ENCODE peak calls at places on chromosome 7, in nine cellular contexts. P, O, G, A, X, J, D, Y and L are unnamed samples.

GRCh38 chr7:25752967-25753791 is 398.8 kb upstream of the NFE2L3 start:
- DNase-seq in Y (no peak), G (no peak), A (no peak), D (no peak), J (no peak), P (no peak), X (no peak), O (peak), L (no peak)

GRCh38 chr7:126993626-126994213 is 259.0 kb downstream of the GRM8 start:
- DNase-seq in J (no peak), O (no peak), P (no peak), Y (no peak), D (no peak), A (no peak), G (no peak), X (no peak), L (no peak)

GRCh38 chr7:95871896-95872295 is 99.5 kb downstream of the DYNC1I1 start:
- DNase-seq in D (no peak), O (no peak), A (no peak), Y (no peak), J (no peak), G (no peak), P (no peak), X (no peak), L (no peak)

GRCh38 chr7:158536871-158537865 is 50.5 kb downstream of the PTPRN2 start:
- DNase-seq in P (no peak), G (no peak), D (no peak), A (no peak), Y (no peak), X (no peak), J (no peak), O (no peak), L (no peak)

GRCh38 chr7:47931788-47932425 is 16.4 kb downstream of the PKD1L1 start:
- DNase-seq in A (no peak), P (no peak), G (no peak), O (peak), D (no peak), J (no peak), X (no peak), Y (no peak), L (no peak)

GRCh38 chr7:40133561-40134427 is 628 bp downstream of the MPLKIP start:
- DNase-seq in Y (no peak), D (no peak), J (no peak), G (no peak), O (peak), A (no peak), X (no peak), P (no peak), L (no peak)

GRCh38 chr7:138843632-138844580 is 45.9 kb upstream of the ATP6V0A4 start:
- DNase-seq in G (no peak), A (no peak), O (no peak), X (no peak), D (no peak), Y (no peak), P (no peak), J (no peak), L (no peak)

GRCh38 chr7:46557295-46557711 is 636.2 kb upstream of the IGFBP3 start:
- DNase-seq in X (no peak), A (no peak), P (no peak), O (peak), J (no peak), G (no peak), D (no peak), Y (no peak), L (no peak)

GRCh38 chr7:142104550-142105527 is 6.7 kb upstream of the MGAM2 start:
- DNase-seq in D (peak), A (no peak), J (no peak), G (no peak), X (no peak), Y (no peak), P (peak), O (no peak), L (no peak)

GRCh38 chr7:130277763-130278643 is 11.3 kb downstream of the CPA2 start:
- DNase-seq in J (no peak), P (peak), G (peak), X (no peak), A (peak), Y (peak), O (peak), D (peak), L (no peak)

GRCh38 chr7:22688034-22688433 is 39.0 kb upstream of the IL6 start:
- DNase-seq in D (no peak), G (no peak), J (no peak), A (no peak), Y (no peak), O (no peak), P (no peak), X (no peak), L (no peak)

GRCh38 chr7:36019538-36019937 is 133.5 kb upstream of the EEPD1 start:
- DNase-seq in D (no peak), J (no peak), G (no peak), Y (no peak), X (no peak), A (no peak), P (no peak), O (no peak), L (no peak)

GRCh38 chr7:80070391-80070790 is 64.2 kb upstream of the GNAI1 start:
- DNase-seq in X (no peak), A (no peak), O (no peak), Y (no peak), D (no peak), J (no peak), P (peak), G (no peak), L (no peak)

GRCh38 chr7:105473163-105473562 is 48.9 kb downstream of the PUS7 start:
- DNase-seq in X (no peak), P (no peak), A (peak), Y (no peak), J (no peak), O (peak), D (no peak), G (peak), L (peak)

GRCh38 chr7:99928994-99929729 is at the start of gene GJC3:
- DNase-seq in O (peak), Y (peak), X (no peak), A (peak), P (peak), G (peak), J (no peak), D (peak), L (no peak)

GRCh38 chr7:102122026-102122425 is 164.6 kb upstream of the SH2B2 start:
- DNase-seq in G (no peak), A (peak), P (no peak), D (no peak), O (no peak), J (no peak), X (no peak), Y (no peak), L (no peak)

GRCh38 chr7:44379366-44380178 is 54.2 kb upstream of the CAMK2B start:
- DNase-seq in J (no peak), P (no peak), G (no peak), X (no peak), Y (no peak), D (no peak), A (no peak), O (no peak), L (no peak)

GRCh38 chr7:20519641-20520040 is 95.8 kb upstream of the ABCB5 start:
- DNase-seq in O (no peak), D (no peak), G (no peak), J (no peak), Y (no peak), X (no peak), A (no peak), P (no peak), L (no peak)

GRCh38 chr7:41745451-41745850 is 42.6 kb upstream of the INHBA start:
- DNase-seq in X (no peak), P (no peak), A (no peak), Y (no peak), D (no peak), G (no peak), J (no peak), O (no peak), L (no peak)
- TF ChIP-seq CTCF in X (no peak), P (no peak), A (no peak), Y (no peak), D (no peak), G (no peak), J (no peak), O (no peak), L (no peak)

DNA sequence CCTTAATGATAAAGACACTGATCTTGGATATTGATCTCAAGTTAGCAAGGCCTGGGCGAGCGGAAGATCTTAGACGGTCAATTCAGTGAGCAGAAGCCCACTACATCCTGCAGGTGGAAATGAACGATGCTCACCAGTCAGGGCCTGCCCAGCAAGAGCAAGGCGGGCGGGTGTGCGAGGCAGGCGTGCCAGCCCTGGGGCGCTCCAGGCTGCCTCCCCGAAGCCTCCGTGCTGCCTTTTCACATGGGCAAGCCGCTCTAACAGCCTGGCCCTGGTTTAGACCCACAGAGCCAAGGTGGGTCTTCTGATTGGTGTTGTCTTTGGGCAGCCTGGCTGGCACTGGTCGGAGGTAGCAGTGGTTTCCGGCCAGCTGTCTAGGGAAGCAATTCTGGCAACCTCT is 475.1 kb upstream of the FOXK1 start:
- DNase-seq in Y (peak), X (no peak), A (no peak), P (no peak), O (no peak), G (no peak), J (no peak), D (no peak), L (no peak)
- H3K4me3 ChIP-seq in Y (no peak), X (no peak), A (no peak), P (no peak), O (no peak), G (no peak), J (no peak), D (no peak), L (no peak)

GRCh38 chr7:38889079-38889478 is 19.9 kb downstream of the VPS41 start:
- DNase-seq in X (no peak), O (no peak), P (no peak), G (no peak), J (no peak), Y (no peak), D (no peak), A (no peak), L (no peak)

GRCh38 chr7:38886265-38886664 is 22.7 kb downstream of the VPS41 start:
- DNase-seq in P (no peak), X (no peak), A (no peak), G (no peak), Y (no peak), D (no peak), O (no peak), J (no peak), L (no peak)

GRCh38 chr7:38893061-38893460 is 15.9 kb downstream of the VPS41 start:
- DNase-seq in G (no peak), X (no peak), A (no peak), P (peak), Y (no peak), J (no peak), O (peak), D (no peak), L (no peak)

GRCh38 chr7:38890597-38890996 is 18.4 kb downstream of the VPS41 start:
- DNase-seq in J (no peak), Y (no peak), A (no peak), D (no peak), O (no peak), X (no peak), G (no peak), P (no peak), L (no peak)

DNA sequence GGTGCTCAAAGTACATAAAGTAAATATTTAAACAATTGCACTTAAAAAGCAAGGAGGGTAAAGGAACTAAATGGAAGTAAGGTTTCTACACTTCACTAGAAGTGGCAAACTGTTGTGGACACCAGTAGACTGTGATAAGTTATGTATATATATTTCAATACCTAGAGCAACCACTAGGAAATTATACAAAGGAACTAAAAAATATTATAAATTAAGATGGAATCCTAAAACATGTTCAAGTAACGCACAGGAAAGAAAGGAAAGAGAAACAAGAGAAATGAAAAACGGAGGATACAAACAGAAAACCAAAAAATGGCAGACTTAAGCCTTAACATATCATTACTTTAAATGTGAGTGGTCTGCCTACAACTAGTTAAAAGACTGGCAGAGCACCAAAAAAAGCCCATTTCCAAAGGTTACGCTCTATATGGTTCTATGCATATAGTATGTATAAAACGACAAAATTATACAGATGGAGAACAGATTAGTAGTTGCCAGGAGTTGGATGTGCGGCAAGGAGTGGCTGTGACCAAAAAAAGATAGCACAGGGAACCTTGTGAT is 19.0 kb downstream of the VPS41 start:
- DNase-seq in X (no peak), Y (no peak), G (no peak), P (no peak), O (no peak), D (no peak), A (no peak), J (no peak), L (no peak)
- TF ChIP-seq CTCF in X (no peak), Y (peak), G (no peak), P (no peak), O (no peak), D (peak), A (no peak), J (peak), L (no peak)

DNA sequence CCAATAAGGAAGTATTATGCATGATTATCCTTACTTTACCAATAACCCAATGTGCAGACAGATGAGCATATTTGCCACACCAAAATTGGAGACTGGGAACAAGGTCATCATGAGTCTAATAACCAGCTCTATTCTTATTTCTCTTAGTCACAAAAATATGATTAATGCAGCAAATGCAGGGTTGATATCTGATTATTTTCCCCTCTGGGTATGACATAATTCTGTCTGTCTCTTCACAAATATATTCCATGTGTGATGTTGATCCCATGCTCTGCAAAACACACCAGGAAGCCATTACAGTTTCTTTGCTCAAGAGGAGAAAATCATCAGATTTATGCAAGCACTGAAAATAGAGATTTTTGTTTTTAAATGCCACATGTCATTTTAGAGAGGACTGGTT is 196.5 kb upstream of the DGKB start:
- DNase-seq in P (no peak), J (no peak), D (no peak), G (no peak), O (no peak), Y (no peak), X (no peak), A (no peak), L (no peak)
- H3K4me3 ChIP-seq in P (no peak), J (no peak), D (no peak), G (no peak), O (no peak), Y (no peak), X (no peak), A (no peak), L (no peak)

GRCh38 chr7:140899883-140900282 is 24.8 kb downstream of the BRAF start:
- DNase-seq in X (no peak), G (no peak), J (no peak), O (no peak), A (peak), D (no peak), Y (no peak), P (no peak), L (no peak)
- TF ChIP-seq CTCF in X (peak), G (no peak), J (no peak), O (peak), A (peak), D (no peak), Y (no peak), P (no peak), L (no peak)

GRCh38 chr7:18499407-18500197 is 4.1 kb downstream of the HDAC9 start:
- DNase-seq in Y (peak), G (no peak), A (no peak), P (peak), D (no peak), O (no peak), J (no peak), X (no peak), L (no peak)

GRCh38 chr7:18498327-18498726 is 2.8 kb downstream of the HDAC9 start:
- DNase-seq in Y (no peak), J (no peak), X (no peak), G (no peak), P (no peak), A (no peak), O (no peak), D (no peak), L (no peak)

GRCh38 chr7:18497082-18497481 is 1.5 kb downstream of the HDAC9 start:
- DNase-seq in P (no peak), D (no peak), Y (no peak), J (no peak), O (no peak), X (no peak), G (no peak), A (no peak), L (no peak)

GRCh38 chr7:18496336-18496700 is 769 bp downstream of the HDAC9 start:
- DNase-seq in P (no peak), G (no peak), A (no peak), X (no peak), J (no peak), D (no peak), Y (no peak), O (no peak), L (no peak)

DNA sequence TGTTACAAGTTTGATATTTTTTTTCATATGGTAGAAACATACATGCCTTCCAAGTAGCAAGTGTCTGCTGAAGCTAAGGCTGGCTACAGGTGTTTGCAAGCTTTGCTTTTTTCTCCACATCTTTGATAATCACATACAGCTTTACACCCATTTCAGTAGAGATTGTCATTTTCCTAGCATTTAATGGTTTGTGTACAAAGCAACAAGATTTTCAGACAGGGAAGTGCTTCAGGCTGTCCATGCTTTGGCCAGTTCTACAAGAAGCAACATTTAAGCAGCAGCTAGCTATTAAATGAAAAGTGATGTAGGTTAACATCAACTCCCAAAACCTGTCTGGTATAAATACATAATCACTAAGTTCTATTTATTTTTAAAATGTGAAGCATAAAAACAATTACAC is 2.3 kb downstream of the HDAC9 start:
- DNase-seq in O (no peak), A (no peak), Y (no peak), D (no peak), G (no peak), P (no peak), X (no peak), J (no peak), L (no peak)
- H3K4me3 ChIP-seq in O (no peak), A (peak), Y (no peak), D (no peak), G (no peak), P (no peak), X (peak), J (peak), L (no peak)

GRCh38 chr7:77799078-77799964 is 748 bp downstream of the PHTF2 start:
- DNase-seq in X (no peak), J (no peak), P (no peak), D (peak), A (peak), Y (peak), O (peak), G (peak), L (no peak)
- TF ChIP-seq CTCF in X (no peak), J (no peak), P (no peak), D (no peak), A (peak), Y (no peak), O (no peak), G (no peak), L (no peak)

GRCh38 chr7:27144799-27145166 is 1.3 kb upstream of the HOXA5 start:
- DNase-seq in D (no peak), G (no peak), A (no peak), P (no peak), J (no peak), Y (peak), O (no peak), X (no peak), L (no peak)
- H3K4me3 ChIP-seq in D (no peak), G (no peak), A (no peak), P (peak), J (no peak), Y (no peak), O (no peak), X (no peak), L (no peak)

DNA sequence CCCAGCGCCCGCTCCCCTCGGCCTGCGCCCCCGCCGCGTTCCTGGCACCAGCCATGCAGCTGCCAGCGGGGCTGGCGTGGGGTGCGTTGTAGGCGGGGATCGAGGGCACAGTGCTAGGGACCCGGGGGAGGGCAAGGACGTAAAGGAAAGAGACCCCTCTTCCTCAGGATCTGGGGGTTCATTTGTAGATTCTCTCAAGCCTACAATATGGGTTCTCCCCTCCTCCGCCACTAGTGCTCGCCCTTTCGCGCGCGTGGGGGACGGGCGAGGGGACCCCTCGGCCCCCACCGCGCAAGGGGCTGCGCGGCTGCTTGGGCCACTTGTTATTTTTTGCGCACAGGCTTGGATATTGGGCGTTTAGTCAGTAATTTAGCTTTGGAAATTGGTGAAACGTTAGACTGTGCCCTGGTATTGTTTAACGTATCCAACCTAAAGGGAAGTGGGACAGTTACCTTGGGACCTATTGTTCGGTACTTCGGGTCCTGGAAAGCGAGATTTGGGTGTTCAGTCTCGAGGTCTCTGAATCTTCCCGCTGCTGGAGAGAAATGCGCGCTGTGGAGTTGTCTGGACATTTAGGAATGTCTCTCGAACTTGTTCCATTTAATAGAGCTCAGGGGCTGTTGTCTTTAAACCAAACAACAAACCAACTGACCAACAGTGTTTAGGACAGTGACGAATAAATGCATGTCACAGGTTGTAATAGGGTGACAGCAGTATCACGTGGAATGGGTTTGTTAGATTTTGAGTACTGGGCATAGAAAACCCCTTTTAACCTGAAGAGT is 815 bp downstream of the CDK14 start:
- DNase-seq in P (no peak), D (no peak), A (peak), Y (no peak), O (peak), G (no peak), J (no peak), X (peak), L (no peak)
- TF ChIP-seq CTCF in P (no peak), D (no peak), A (no peak), Y (no peak), O (no peak), G (no peak), J (no peak), X (peak), L (no peak)